ENCODE peak calls at places on chromosomes 7 and 10, in nine cellular contexts. T is kidney, G is HFFc6, V is transverse colon, Q is IMR-90, F is osteocyte, A is MM.1S, S is AG09319, H is tibial artery. I is an unnamed sample.

GRCh38 chr7:154656618-154657017 is 346.3 kb downstream of the PAXIP1 start:
- DNase-seq in A (peak), Q (no peak), G (no peak), F (no peak), S (no peak), T (no peak), V (no peak), H (no peak), I (no peak)

GRCh38 chr7:21942955-21943354 is 2.7 kb downstream of the CDCA7L start:
- DNase-seq in A (no peak), T (no peak), Q (no peak), F (no peak), H (no peak), G (no peak), S (no peak), V (no peak), I (no peak)

GRCh38 chr7:17619194-17619818 is 320.9 kb downstream of the AHR start:
- DNase-seq in S (no peak), T (no peak), A (no peak), F (no peak), H (no peak), Q (no peak), V (no peak), G (no peak), I (no peak)

GRCh38 chr10:69807696-69808095 is 6.0 kb downstream of the COL13A1 start:
- DNase-seq in G (peak), Q (peak), V (no peak), T (no peak), S (no peak), A (no peak), F (no peak), H (no peak), I (no peak)

GRCh38 chr10:75405201-75406143 is 3.9 kb upstream of the ZNF503 start:
- DNase-seq in T (peak), G (no peak), A (no peak), V (peak), F (no peak), S (no peak), H (no peak), Q (no peak), I (no peak)

GRCh38 chr7:10022957-10023356 is 950.7 kb upstream of the PHF14 start:
- DNase-seq in S (no peak), H (no peak), Q (no peak), V (no peak), A (no peak), T (no peak), F (no peak), G (no peak), I (no peak)

GRCh38 chr10:71270301-71270777 is 48.7 kb upstream of the SLC29A3 start:
- DNase-seq in Q (peak), G (peak), A (peak), F (no peak), T (no peak), S (no peak), H (no peak), V (peak), I (no peak)

GRCh38 chr10:101725296-101725695 is 30.3 kb upstream of the FBXW4 start:
- DNase-seq in G (no peak), T (no peak), V (no peak), H (no peak), A (no peak), Q (no peak), F (no peak), S (no peak), I (no peak)

GRCh38 chr7:121621947-121622346 is 225.8 kb upstream of the FAM3C start:
- DNase-seq in Q (no peak), V (no peak), A (no peak), G (no peak), T (no peak), S (no peak), H (no peak), F (no peak), I (no peak)

GRCh38 chr10:19811517-19811916 is 4.7 kb upstream of the PLXDC2 start:
- DNase-seq in S (no peak), A (peak), H (peak), G (peak), T (no peak), V (no peak), Q (peak), F (no peak), I (no peak)

GRCh38 chr10:23192741-23193434 is 776 bp downstream of the PTF1A start:
- DNase-seq in T (no peak), S (no peak), H (no peak), G (no peak), F (no peak), V (no peak), A (no peak), Q (no peak), I (no peak)

GRCh38 chr7:47366211-47366610 is 215.7 kb downstream of the TNS3 start:
- DNase-seq in A (no peak), G (no peak), Q (no peak), H (no peak), F (no peak), T (no peak), V (no peak), S (no peak), I (no peak)

GRCh38 chr7:47360301-47360900 is 221.5 kb downstream of the TNS3 start:
- DNase-seq in G (no peak), F (no peak), A (no peak), V (peak), H (no peak), Q (no peak), S (no peak), T (no peak), I (no peak)

GRCh38 chr7:47361746-47362215 is 220.1 kb downstream of the TNS3 start:
- DNase-seq in H (no peak), T (no peak), G (peak), F (no peak), V (peak), S (peak), A (no peak), Q (peak), I (no peak)

GRCh38 chr7:47361229-47361628 is 220.7 kb downstream of the TNS3 start:
- DNase-seq in Q (no peak), T (no peak), A (no peak), V (peak), S (no peak), H (no peak), F (no peak), G (no peak), I (no peak)

GRCh38 chr7:47362984-47363383 is 218.9 kb downstream of the TNS3 start:
- DNase-seq in G (no peak), S (no peak), Q (no peak), H (no peak), V (no peak), A (no peak), F (no peak), T (no peak), I (no peak)
- TF ChIP-seq CTCF in G (no peak), S (no peak), Q (no peak), H (no peak), V (no peak), A (no peak), F (no peak), T (no peak), I (no peak)

GRCh38 chr7:132162745-132163144 is 413.5 kb downstream of the PLXNA4 start:
- DNase-seq in V (no peak), H (no peak), T (no peak), S (no peak), Q (no peak), G (no peak), A (no peak), F (no peak), I (no peak)
- TF ChIP-seq CTCF in V (no peak), H (no peak), T (no peak), S (no peak), Q (no peak), G (no peak), A (no peak), F (no peak), I (no peak)

DNA sequence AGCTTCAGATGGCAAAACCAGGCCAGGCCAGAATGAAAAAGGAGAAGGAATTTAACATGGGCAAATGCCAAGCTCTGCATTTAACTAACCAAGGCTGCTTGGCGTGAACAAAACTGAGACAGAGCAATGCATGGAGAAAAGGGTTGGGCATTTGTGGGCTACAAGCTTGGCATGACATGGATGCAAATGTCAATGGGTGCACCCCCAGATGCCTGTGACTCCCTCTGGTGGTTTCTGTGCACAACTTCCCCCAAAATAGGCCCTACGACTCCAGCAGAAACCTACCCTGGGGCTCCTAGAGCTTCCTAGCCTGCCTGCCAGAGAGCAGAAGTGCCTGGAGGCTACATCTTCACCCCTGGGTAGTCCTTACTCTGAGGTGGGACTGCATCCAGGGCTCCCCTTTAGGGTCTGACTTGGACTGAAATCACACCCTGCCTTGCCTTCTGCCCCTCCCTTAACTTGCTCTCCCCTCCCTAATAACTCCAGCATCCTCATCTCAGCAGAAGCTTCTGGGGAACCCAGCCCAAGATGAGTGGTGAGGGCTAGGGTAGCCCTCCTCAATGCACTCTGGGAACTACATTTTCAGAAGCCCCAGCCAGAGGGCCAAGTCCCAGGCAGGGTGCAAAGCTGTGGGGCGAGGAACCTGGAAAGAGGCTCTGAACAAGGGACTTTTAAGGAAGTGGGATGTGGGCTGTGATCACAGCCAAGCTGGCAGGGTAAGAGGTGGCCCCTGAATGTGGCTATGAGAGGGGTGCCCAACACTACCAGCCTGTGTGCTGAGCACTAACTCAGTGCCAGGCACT is 11.3 kb downstream of the GPRIN2 start:
- DNase-seq in A (no peak), V (peak), H (peak), T (peak), F (peak), G (peak), S (no peak), Q (no peak), I (peak)
- TF ChIP-seq CTCF in A (peak), V (peak), H (no peak), T (no peak), F (peak), G (peak), S (peak), Q (peak), I (peak)

GRCh38 chr10:60591119-60591518 is 187.2 kb upstream of the CDK1 start:
- DNase-seq in H (no peak), T (no peak), Q (no peak), F (no peak), V (no peak), G (no peak), S (no peak), A (no peak), I (no peak)

DNA sequence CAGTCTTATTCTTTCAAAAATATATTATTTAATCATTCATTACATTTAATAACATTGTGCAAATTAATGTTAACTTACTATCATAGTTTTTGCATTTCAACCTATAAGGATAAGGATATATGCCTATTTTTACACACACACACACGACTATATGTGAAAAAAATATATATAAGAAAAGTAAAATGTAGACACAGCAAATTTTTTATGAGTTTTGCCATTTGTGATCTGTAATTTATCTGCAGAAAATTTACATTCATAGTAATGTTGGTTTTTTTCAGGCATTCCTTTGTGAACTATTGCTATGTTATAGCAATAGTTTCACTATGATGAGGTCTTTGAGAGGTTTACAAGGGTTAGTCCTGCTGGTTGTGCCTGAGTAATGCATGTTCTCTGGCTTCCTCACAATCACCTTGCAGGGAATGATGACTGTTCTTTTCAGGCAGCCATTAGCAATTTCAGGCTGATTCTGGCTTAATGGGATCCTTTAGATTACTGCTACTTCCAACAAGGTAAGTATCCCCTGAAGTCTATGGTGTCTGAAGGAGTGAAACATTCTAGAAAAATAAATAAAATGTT is 183.7 kb upstream of the CDK1 start:
- DNase-seq in V (no peak), Q (peak), G (peak), A (no peak), T (no peak), S (no peak), H (no peak), F (no peak), I (no peak)
- TF ChIP-seq CTCF in V (no peak), Q (no peak), G (peak), A (peak), T (no peak), S (no peak), H (no peak), F (no peak), I (peak)

DNA sequence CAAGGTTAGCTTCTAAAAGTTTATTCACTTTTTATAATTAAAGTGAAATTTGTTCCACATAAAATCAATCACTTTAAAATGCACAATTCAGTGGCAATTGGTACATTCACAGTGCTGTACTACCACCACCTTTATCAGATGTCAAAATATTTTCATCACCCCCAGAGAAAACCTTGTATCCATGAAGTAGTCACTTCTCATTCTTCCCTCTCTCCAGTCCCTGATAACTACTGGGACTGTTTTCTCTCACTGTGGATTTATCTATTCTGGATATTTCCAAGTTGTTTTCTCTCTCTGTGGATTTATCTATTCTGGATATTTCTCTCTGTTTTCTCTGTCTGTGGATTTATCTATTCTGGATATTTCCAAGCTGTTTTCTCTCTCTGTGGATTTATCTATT is 435.4 kb upstream of the CNTNAP2 start:
- DNase-seq in S (no peak), F (no peak), A (no peak), T (no peak), V (no peak), G (no peak), H (no peak), Q (no peak), I (no peak)
- TF ChIP-seq CTCF in S (no peak), F (no peak), A (no peak), T (no peak), V (no peak), G (no peak), H (no peak), Q (no peak), I (no peak)

GRCh38 chr7:43071604-43072003 is 40.8 kb upstream of the HECW1 start:
- DNase-seq in H (no peak), F (no peak), G (no peak), S (no peak), V (no peak), T (no peak), Q (peak), A (peak), I (no peak)
- TF ChIP-seq CTCF in H (no peak), F (peak), G (peak), S (peak), V (no peak), T (no peak), Q (peak), A (peak), I (peak)

GRCh38 chr10:79385804-79386531 is 38.7 kb downstream of the PPIF start:
- DNase-seq in V (no peak), T (peak), G (no peak), H (peak), S (no peak), A (no peak), F (peak), Q (no peak), I (peak)
- TF ChIP-seq CTCF in V (no peak), T (no peak), G (peak), H (no peak), S (no peak), A (no peak), F (no peak), Q (no peak), I (peak)

GRCh38 chr7:143329471-143330170 is 13.7 kb downstream of the CLCN1 start:
- DNase-seq in S (no peak), T (no peak), V (no peak), F (no peak), H (no peak), Q (no peak), G (no peak), A (no peak), I (no peak)
- TF ChIP-seq CTCF in S (no peak), T (no peak), V (no peak), F (no peak), H (no peak), Q (no peak), G (peak), A (peak), I (no peak)

GRCh38 chr7:105797652-105798051 is 78.7 kb downstream of the ATXN7L1 start:
- DNase-seq in V (no peak), F (no peak), H (no peak), T (no peak), G (no peak), A (no peak), S (no peak), Q (no peak), I (no peak)
- TF ChIP-seq CTCF in V (no peak), F (no peak), H (no peak), T (no peak), G (no peak), A (no peak), S (no peak), Q (no peak), I (no peak)

GRCh38 chr10:74379474-74379873 is 228.5 kb downstream of the ADK start:
- DNase-seq in H (no peak), G (no peak), T (no peak), F (no peak), V (no peak), S (no peak), A (no peak), Q (no peak), I (no peak)
- TF ChIP-seq CTCF in H (no peak), G (no peak), T (no peak), F (no peak), V (no peak), S (no peak), A (no peak), Q (no peak), I (no peak)